ENCODE peak calls at places on chromosomes 6 and 20, in seven cellular contexts. J, V, Q, X, B, W and A are unnamed samples.

GRCh38 chr20:59731371-59731770 is 127.0 kb downstream of the PHACTR3 start:
- DNase-seq in J (no peak), V (no peak), Q (no peak), X (no peak), B (no peak), W (no peak), A (no peak)

GRCh38 chr6:131629656-131630055 is 1.6 kb upstream of the MED23 start:
- DNase-seq in J (no peak), V (no peak), Q (no peak), X (no peak), B (no peak), W (no peak), A (no peak)

GRCh38 chr20:54382419-54382818 is 93.0 kb upstream of the DOK5 start:
- DNase-seq in J (no peak), V (no peak), Q (no peak), X (no peak), B (no peak), W (no peak), A (no peak)

GRCh38 chr6:25340421-25340820 is 61.2 kb downstream of the CARMIL1 start:
- DNase-seq in J (no peak), V (no peak), Q (no peak), X (no peak), B (no peak), W (no peak), A (no peak)

GRCh38 chr6:117338567-117338966 is 73.2 kb downstream of the VGLL2 start:
- DNase-seq in J (no peak), V (no peak), Q (no peak), X (no peak), B (no peak), W (no peak), A (no peak)

GRCh38 chr20:1758765-1759164 is 101.2 kb upstream of the SIRPG start:
- DNase-seq in J (no peak), V (no peak), Q (no peak), X (no peak), B (no peak), W (no peak), A (no peak)

GRCh38 chr6:23390221-23390620 is 735.8 kb upstream of the NRSN1 start:
- DNase-seq in J (no peak), V (no peak), Q (no peak), X (no peak), B (no peak), W (no peak), A (no peak)

GRCh38 chr6:124962617-124963415 is 579 bp downstream of the RNF217 start:
- DNase-seq in J (peak; percentile 32), V (peak; percentile 35), Q (peak; percentile 50), X (no peak), B (peak; percentile 52), W (peak; percentile 50), A (no peak)

GRCh38 chr6:38554700-38555413 is 84.9 kb downstream of the BTBD9 start:
- DNase-seq in J (no peak), V (peak; percentile 72), Q (no peak), X (no peak), B (peak; percentile 66), W (peak; percentile 17), A (no peak)

GRCh38 chr6:159616456-159616855 is 76.6 kb downstream of the SOD2 start:
- DNase-seq in J (no peak), V (no peak), Q (no peak), X (no peak), B (no peak), W (no peak), A (no peak)

GRCh38 chr20:36312724-36313441 is 6.7 kb downstream of the DLGAP4 start:
- DNase-seq in J (no peak), V (no peak), Q (peak; percentile 6), X (no peak), B (no peak), W (no peak), A (no peak)

GRCh38 chr6:56594699-56595098 is 48.0 kb downstream of the DST start:
- DNase-seq in J (no peak), V (no peak), Q (no peak), X (no peak), B (no peak), W (no peak), A (no peak)

GRCh38 chr6:14292119-14292518 is 174.5 kb downstream of the CD83 start:
- DNase-seq in J (no peak), V (no peak), Q (no peak), X (no peak), B (no peak), W (no peak), A (no peak)

GRCh38 chr6:81734500-81735140 is 17.9 kb downstream of the TENT5A start:
- DNase-seq in J (no peak), V (no peak), Q (no peak), X (no peak), B (peak; percentile 30), W (no peak), A (no peak)

GRCh38 chr6:52141596-52141995 is 44.6 kb upstream of the IL17A start:
- DNase-seq in J (no peak), V (no peak), Q (no peak), X (no peak), B (no peak), W (no peak), A (no peak)
- H3K4me3 ChIP-seq in J (no peak overlapping the region), V (no peak overlapping the region), Q (no peak overlapping the region), X (no peak overlapping the region), B (no peak overlapping the region), W (no peak overlapping the region), A (no peak overlapping the region)

GRCh38 chr20:16951876-16952275 is 203.7 kb downstream of the OTOR start:
- DNase-seq in J (no peak), V (no peak), Q (no peak), X (no peak), B (no peak), W (no peak), A (no peak)

GRCh38 chr20:16945619-16946018 is 197.5 kb downstream of the OTOR start:
- DNase-seq in J (no peak), V (no peak), Q (no peak), X (no peak), B (peak; percentile 23), W (no peak), A (no peak)

GRCh38 chr20:16944753-16945152 is 196.6 kb downstream of the OTOR start:
- DNase-seq in J (no peak), V (no peak), Q (no peak), X (no peak), B (peak; percentile 67), W (no peak), A (no peak)

GRCh38 chr20:16946097-16946496 is 197.9 kb downstream of the OTOR start:
- DNase-seq in J (no peak), V (no peak), Q (no peak), X (no peak), B (no peak), W (no peak), A (no peak)

DNA sequence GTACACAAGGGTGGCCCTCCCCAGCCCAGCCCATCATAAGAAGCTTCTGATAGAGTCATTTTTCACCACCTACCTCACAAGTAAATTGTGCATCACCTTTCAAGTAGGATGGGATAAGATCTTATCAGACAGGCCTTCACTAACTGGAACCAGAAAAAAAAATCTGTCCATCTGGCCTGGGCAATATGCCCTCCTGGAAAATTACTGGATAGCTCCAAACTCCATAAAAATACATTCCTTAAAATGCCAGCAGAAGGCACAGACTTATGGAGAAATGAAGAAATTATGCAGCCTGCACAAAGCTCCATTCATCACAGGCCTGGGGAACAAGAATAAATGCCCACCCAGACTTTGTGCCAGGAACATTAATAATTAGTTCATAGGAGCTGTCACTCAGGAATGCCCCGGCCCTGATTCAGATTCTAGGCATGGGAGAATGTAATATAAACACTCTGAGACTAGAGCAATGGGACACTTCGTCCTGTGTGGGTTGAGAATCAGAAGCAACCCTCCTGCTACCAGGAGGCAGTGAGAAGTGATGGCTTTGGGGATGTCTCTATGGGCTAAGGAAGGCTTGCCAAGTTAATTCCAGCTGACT is 199.3 kb downstream of the OTOR start:
- DNase-seq in J (no peak), V (no peak), Q (no peak), X (no peak), B (peak; percentile 66), W (no peak), A (no peak)
- H3K9me3 ChIP-seq in J (no peaks in the 10 kb centered on the region), V (peaks cover 4% of the 10 kb centered on the region), Q (no peaks in the 10 kb centered on the region), X (peaks cover 14% of the 10 kb centered on the region), B (no peaks in the 10 kb centered on the region), W (peaks cover 5% of the 10 kb centered on the region), A (peaks cover 19% of the 10 kb centered on the region)

GRCh38 chr6:10531513-10531912 is 10.4 kb downstream of the GCNT2 start:
- DNase-seq in J (no peak), V (no peak), Q (no peak), X (no peak), B (no peak), W (no peak), A (no peak)

GRCh38 chr6:10534418-10534760 is 13.2 kb downstream of the GCNT2 start:
- DNase-seq in J (no peak), V (no peak), Q (no peak), X (no peak), B (no peak), W (no peak), A (no peak)

GRCh38 chr6:10532392-10532791 is 11.2 kb downstream of the GCNT2 start:
- DNase-seq in J (no peak), V (no peak), Q (no peak), X (no peak), B (no peak), W (no peak), A (no peak)

GRCh38 chr6:10529231-10529801 is 8.2 kb downstream of the GCNT2 start:
- DNase-seq in J (no peak), V (no peak), Q (no peak), X (no peak), B (peak; percentile 77), W (no peak), A (no peak)

DNA sequence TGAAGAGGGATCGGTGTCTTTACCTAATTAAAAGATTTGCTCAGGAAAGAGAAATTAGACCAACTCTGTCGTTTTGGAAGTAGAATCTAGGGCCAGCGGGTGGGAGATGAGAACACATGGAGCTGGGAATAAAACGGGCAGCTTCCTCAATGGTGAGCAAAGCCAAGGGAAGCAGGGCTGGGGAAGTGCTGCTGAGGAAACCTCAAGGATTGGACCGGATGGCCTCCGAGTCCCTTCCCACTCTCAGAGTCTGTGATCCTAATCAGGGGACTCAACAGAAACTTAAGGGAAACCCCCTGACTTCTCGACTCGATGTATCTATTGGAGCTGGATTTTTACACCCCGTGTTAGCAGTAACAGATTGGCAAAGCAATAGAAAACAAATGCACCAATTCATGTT is 10.8 kb downstream of the GCNT2 start:
- DNase-seq in J (no peak), V (no peak), Q (no peak), X (no peak), B (no peak), W (no peak), A (no peak)
- H3K4me3 ChIP-seq in J (no peak overlapping the region), V (no peak overlapping the region), Q (no peak overlapping the region), X (no peak overlapping the region), B (no peak overlapping the region), W (no peak overlapping the region), A (no peak overlapping the region)

GRCh38 chr6:11788043-11788442 is 9.4 kb upstream of the ADTRP start:
- DNase-seq in J (no peak), V (no peak), Q (no peak), X (no peak), B (no peak), W (no peak), A (no peak)

GRCh38 chr6:11793277-11793676 is 14.7 kb upstream of the ADTRP start:
- DNase-seq in J (no peak), V (no peak), Q (no peak), X (no peak), B (no peak), W (no peak), A (no peak)

GRCh38 chr6:11785953-11786579 is 7.5 kb upstream of the ADTRP start:
- DNase-seq in J (no peak), V (no peak), Q (no peak), X (no peak), B (no peak), W (no peak), A (no peak)

GRCh38 chr6:11791354-11792107 is 12.9 kb upstream of the ADTRP start:
- DNase-seq in J (no peak), V (peak; percentile 55), Q (no peak), X (no peak), B (no peak), W (no peak), A (no peak)

GRCh38 chr6:11789754-11790153 is 11.2 kb upstream of the ADTRP start:
- DNase-seq in J (no peak), V (no peak), Q (no peak), X (no peak), B (peak; percentile 45), W (no peak), A (no peak)
- H3K9me3 ChIP-seq in J (no peaks in the 10 kb centered on the region), V (no peaks in the 10 kb centered on the region), Q (no peaks in the 10 kb centered on the region), X (peaks cover 8% of the 10 kb centered on the region), B (no peaks in the 10 kb centered on the region), W (no peaks in the 10 kb centered on the region), A (no peaks in the 10 kb centered on the region)